ENCODE peak calls at places on chromosome 13, in seven cellular contexts. C is PC-3, A is IMR-90, I is PC-9, Y is kidney, K is left ventricle myocardium inferior, D is neural progenitor cell. T is an unnamed sample. For H3K4me1, the result is how much of the 10 kb centered on the place peaks cover.

GRCh38 chr13:20045946-20046548 is 87.5 kb downstream of the ZMYM2 start:
- DNase-seq in C (no peak), A (no peak), I (no peak), Y (no peak), K (no peak), D (no peak), T (no peak)

GRCh38 chr13:49629947-49630346 is 1.6 kb downstream of the ARL11 start:
- DNase-seq in C (no peak), A (peak), I (no peak), Y (no peak), K (no peak), D (no peak), T (no peak)

GRCh38 chr13:102484329-102484728 is 82.5 kb upstream of the FGF14 start:
- DNase-seq in C (no peak), A (peak), I (no peak), Y (no peak), K (no peak), D (peak), T (no peak)

GRCh38 chr13:105193026-105193425 is 1342.4 kb downstream of the EFNB2 start:
- DNase-seq in C (no peak), A (no peak), I (no peak), Y (no peak), K (no peak), D (no peak), T (no peak)

GRCh38 chr13:84651288-84651687 is 769.0 kb upstream of the SLITRK1 start:
- DNase-seq in C (peak), A (peak), I (peak), Y (no peak), K (no peak), D (no peak), T (no peak)

GRCh38 chr13:103188688-103189326 is 122.6 kb upstream of the SLC10A2 start:
- DNase-seq in C (peak), A (no peak), I (no peak), Y (no peak), K (no peak), D (peak), T (no peak)

GRCh38 chr13:85724554-85725432 is 74.4 kb downstream of the SLITRK6 start:
- DNase-seq in C (peak), A (peak), I (no peak), Y (peak), K (no peak), D (no peak), T (no peak)

GRCh38 chr13:34174671-34175145 is 356.8 kb downstream of the RFC3 start:
- DNase-seq in C (peak), A (peak), I (no peak), Y (no peak), K (no peak), D (no peak), T (no peak)

GRCh38 chr13:29925457-29925856 is 75.0 kb upstream of the UBL3 start:
- DNase-seq in C (peak), A (peak), I (peak), Y (no peak), K (peak), D (no peak), T (peak)

GRCh38 chr13:98591721-98592352 is 14.9 kb upstream of the STK24 start:
- DNase-seq in C (no peak), A (no peak), I (no peak), Y (no peak), K (no peak), D (no peak), T (no peak)

GRCh38 chr13:75372517-75372916 is 109.5 kb downstream of the TBC1D4 start:
- DNase-seq in C (peak), A (peak), I (peak), Y (no peak), K (no peak), D (peak), T (no peak)

GRCh38 chr13:40971321-40971720 is 47.8 kb downstream of the ELF1 start:
- DNase-seq in C (no peak), A (no peak), I (no peak), Y (no peak), K (no peak), D (no peak), T (no peak)

DNA sequence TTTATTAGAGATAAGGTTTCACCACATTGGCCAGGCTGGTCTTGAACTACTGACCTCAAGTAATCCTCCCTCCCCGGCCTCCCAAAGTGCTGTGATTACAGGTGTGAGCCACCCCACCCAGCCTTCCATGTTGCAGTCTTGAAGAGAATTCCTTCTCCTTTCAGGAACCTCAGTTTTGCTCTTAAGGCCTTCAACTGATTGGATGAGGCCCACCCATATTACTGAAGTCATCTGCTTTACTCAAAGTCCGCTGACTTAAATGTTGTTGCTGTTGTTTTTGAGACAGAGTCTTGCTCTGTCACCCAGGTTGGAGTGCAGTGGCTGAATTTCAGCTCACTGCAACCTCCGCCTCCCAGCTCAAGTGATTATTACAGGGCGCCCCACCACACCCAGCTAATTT is 33.5 kb downstream of the RASL11A start:
- DNase-seq in C (no peak), A (no peak), I (no peak), Y (no peak), K (no peak), D (no peak), T (no peak)
- H3K4me1 ChIP-seq in C (under half), A (under half), I (under half), Y (under half), K (under half), D (under half), T (under half)

GRCh38 chr13:77878186-77878585 is 40.4 kb downstream of the EDNRB start:
- DNase-seq in C (peak), A (peak), I (no peak), Y (no peak), K (no peak), D (no peak), T (no peak)
- TF ChIP-seq CTCF in C (no peak), A (no peak), I (no peak), Y (no peak), K (no peak), D (no peak), T (no peak)

GRCh38 chr13:114123448-114123847 is 9.0 kb downstream of the RASA3 start:
- DNase-seq in C (no peak), A (no peak), I (no peak), Y (peak), K (no peak), D (no peak), T (no peak)

GRCh38 chr13:114123876-114124275 is 8.5 kb downstream of the RASA3 start:
- DNase-seq in C (no peak), A (no peak), I (no peak), Y (no peak), K (no peak), D (no peak), T (no peak)

GRCh38 chr13:114120486-114121430 is 11.7 kb downstream of the RASA3 start:
- DNase-seq in C (no peak), A (no peak), I (no peak), Y (no peak), K (no peak), D (no peak), T (no peak)

GRCh38 chr13:114122591-114123211 is 9.7 kb downstream of the RASA3 start:
- DNase-seq in C (no peak), A (no peak), I (no peak), Y (peak), K (no peak), D (no peak), T (peak)

DNA sequence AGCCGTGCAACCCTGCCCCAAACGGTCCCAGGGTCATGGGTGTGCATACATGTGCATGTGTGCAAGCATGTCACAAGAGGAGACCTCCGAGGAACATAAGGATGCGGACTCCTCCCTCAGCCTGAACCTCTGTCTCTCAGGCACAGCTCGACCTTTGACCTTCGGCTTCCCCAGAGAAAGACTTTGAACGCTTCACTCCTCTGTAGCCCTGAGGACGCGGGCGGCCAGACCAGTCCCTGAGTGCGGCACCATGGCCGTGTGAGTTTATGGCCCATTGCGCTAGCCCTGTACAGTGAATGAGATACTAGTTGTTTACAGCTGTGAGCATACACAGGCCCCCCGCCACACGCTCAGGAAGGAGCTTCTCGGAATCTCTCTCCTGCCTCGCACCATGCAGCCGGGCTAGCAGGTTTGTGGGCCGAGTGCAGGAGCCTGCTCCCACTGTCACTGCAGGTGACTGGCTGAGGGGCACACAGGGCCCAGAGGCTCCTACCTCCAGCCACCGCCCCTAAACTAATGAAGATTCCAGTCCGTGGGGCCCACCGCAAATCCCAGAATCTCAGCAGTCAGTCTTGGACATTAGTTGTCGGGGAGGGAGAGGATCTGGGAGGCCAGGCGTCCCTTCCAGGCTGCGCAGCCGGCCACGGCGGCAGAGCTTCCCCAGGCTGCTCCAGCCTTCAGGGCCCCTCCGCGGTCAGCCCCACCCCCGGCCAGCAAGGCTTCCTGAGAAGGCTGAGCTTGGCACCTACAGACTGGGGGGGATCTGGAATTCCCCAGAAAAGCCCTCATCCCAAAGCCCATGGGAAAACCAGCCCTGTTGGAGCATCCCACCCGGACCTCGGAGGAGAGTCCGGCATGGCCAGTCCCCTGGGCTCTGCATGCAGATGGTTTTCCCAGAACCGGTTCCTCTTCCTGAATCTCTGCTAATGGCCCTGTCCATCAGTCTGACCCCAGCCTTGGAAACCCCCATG is 10.6 kb downstream of the RASA3 start:
- DNase-seq in C (no peak), A (no peak), I (no peak), Y (peak), K (no peak), D (peak), T (no peak)
- H3K4me3 ChIP-seq in C (no peak), A (no peak), I (no peak), Y (no peak), K (no peak), D (no peak), T (no peak)

DNA sequence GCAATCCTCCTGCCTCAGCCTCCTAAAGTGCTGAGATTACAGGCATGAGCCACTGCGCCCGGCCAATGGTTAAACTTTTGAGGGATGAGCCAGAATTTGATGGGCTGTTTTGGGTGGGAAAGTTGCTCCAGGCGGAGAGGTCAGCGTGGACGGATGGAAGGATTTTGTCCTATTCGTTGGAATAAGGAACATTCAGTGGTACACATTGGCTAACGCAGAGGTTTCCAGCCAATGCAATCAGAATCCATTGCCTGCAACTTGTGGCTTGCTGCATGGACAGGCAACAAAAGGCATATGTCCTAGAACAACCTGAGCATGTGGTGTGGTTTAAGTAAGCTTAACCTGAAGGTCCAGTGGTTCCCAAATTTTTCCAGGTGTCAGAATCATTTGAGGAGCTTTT is 35.5 kb upstream of the C1QTNF9 start:
- DNase-seq in C (no peak), A (no peak), I (no peak), Y (no peak), K (no peak), D (no peak), T (no peak)
- H3K4me1 ChIP-seq in C (under half), A (under half), I (under half), Y (under half), K (half or more), D (under half), T (half or more)

DNA sequence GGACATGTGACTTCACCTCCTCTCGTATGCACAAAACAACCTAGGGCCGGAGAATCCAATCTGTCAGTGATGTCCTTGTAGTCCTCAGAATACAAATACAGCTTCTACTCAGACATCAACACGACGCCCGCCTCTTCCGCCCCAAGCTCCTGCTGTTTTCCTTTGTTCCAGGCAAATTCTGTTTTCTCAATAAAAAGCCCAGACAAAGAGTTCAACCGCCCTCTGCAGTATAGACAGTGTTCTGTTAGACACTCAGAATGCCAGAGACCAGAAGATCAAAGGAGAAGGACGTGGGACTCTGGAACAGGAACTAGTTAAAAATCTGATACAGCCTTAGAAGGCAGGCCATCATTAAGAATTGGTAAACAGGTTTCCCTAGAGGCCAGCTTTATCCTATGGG is 42.0 kb upstream of the GGACT start:
- DNase-seq in C (no peak), A (no peak), I (no peak), Y (no peak), K (no peak), D (peak), T (no peak)
- TF ChIP-seq CTCF in C (no peak), A (no peak), I (no peak), Y (no peak), K (no peak), D (peak), T (no peak)

GRCh38 chr13:113585828-113586355 is 1.3 kb downstream of the TFDP1 start:
- DNase-seq in C (no peak), A (no peak), I (no peak), Y (peak), K (no peak), D (no peak), T (peak)
- H3K4me3 ChIP-seq in C (peak), A (peak), I (peak), Y (peak), K (peak), D (peak), T (peak)

GRCh38 chr13:78650725-78651083 is 8.3 kb downstream of the OBI1 start:
- DNase-seq in C (no peak), A (no peak), I (no peak), Y (no peak), K (no peak), D (no peak), T (no peak)
- H3K4me1 ChIP-seq in C (under half), A (under half), I (under half), Y (under half), K (half or more), D (under half), T (under half)

GRCh38 chr13:23509781-23510543 is 60.2 kb upstream of the TNFRSF19 start:
- DNase-seq in C (peak), A (peak), I (no peak), Y (no peak), K (no peak), D (no peak), T (no peak)
- TF ChIP-seq CTCF in C (no peak), A (no peak), I (no peak), Y (no peak), K (no peak), D (no peak), T (no peak)

GRCh38 chr13:38641164-38641948 is 45.5 kb upstream of the FREM2 start:
- DNase-seq in C (peak), A (no peak), I (no peak), Y (no peak), K (no peak), D (no peak), T (no peak)

GRCh38 chr13:38637576-38637975 is 49.3 kb upstream of the FREM2 start:
- DNase-seq in C (peak), A (no peak), I (no peak), Y (no peak), K (no peak), D (no peak), T (no peak)

GRCh38 chr13:38635030-38635429 is 51.8 kb upstream of the FREM2 start:
- DNase-seq in C (no peak), A (no peak), I (no peak), Y (no peak), K (no peak), D (peak), T (no peak)

GRCh38 chr13:38636106-38636505 is 50.8 kb upstream of the FREM2 start:
- DNase-seq in C (no peak), A (no peak), I (no peak), Y (no peak), K (no peak), D (no peak), T (no peak)

DNA sequence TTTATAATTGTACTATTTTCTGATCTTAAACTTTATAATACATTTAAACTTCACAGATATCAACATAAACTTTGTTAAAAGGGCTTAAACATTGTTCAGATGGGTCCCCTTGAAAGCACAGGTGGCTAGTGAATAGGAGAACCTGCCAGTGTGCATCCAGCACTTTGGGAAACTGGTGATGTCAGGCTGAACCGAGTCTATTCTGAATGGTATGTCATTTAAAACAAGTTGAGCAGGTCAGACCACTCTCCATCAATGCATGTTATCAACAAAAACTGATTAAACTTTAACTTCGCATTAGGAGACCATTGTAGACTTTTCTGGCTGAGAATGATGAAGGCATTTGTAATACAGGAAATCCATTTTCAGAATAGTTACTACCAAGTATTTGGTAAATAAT is 50.1 kb upstream of the FREM2 start:
- DNase-seq in C (no peak), A (no peak), I (peak), Y (no peak), K (no peak), D (no peak), T (no peak)
- H3K4me3 ChIP-seq in C (no peak), A (no peak), I (no peak), Y (no peak), K (no peak), D (no peak), T (no peak)

DNA sequence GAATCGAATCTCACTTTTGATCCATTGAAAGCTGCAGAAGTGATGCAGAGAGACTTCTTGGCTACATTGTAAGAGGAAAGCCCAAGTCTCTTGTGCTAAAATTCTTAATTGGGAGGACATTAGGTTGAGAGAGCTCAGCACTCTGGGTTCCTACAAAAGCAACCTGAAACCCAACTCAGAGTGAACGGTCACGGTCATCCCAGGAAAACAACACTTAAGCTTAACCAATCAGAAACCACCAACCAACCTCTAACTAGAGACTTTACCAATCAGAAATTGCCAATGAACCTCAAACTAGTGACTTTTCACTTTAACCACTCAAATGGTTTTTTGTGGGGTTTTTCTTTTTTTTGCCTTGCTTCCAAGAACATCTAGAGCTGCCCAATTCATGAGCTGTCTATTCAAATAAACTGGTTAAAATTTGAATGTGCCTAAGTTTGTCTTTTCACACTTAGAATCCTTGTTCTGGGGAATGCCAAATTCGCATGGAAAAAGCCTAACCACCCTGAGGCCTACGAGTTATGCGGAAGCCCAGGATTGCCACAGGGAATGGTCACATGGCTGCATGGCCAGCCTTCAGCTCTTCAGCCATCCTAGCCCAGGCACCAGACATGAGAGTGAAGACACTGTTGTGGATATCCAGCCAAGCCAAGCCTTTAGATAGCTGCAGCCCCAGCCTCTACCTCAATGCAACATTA is 17.8 kb upstream of the CLN5 start:
- DNase-seq in C (no peak), A (no peak), I (no peak), Y (no peak), K (no peak), D (no peak), T (no peak)
- H3K4me1 ChIP-seq in C (under half), A (under half), I (under half), Y (under half), K (under half), D (under half), T (under half)

T was measured in lower lobe of right lung.